ENCODE peak calls at places on chromosomes 3 and 15, in eight cellular contexts. Q, O, L, Y, T, W, Z and K are unnamed samples.

GRCh38 chr3:10392906-10393461 is 72.1 kb upstream of the SEC13 start:
- DNase-seq in T (no peak), L (no peak), W (no peak), O (no peak), Q (no peak), Z (no peak), Y (no peak), K (no peak)

GRCh38 chr3:39126532-39127071 is 19.1 kb downstream of the TTC21A start:
- DNase-seq in O (no peak), Q (peak), W (peak), Z (no peak), Y (peak), L (no peak), T (peak), K (peak)

GRCh38 chr15:26355671-26356070 is 417.2 kb downstream of the GABRB3 start:
- DNase-seq in Q (no peak), W (no peak), T (no peak), Z (no peak), L (no peak), Y (no peak), O (no peak), K (no peak)

GRCh38 chr3:160956785-160957184 is 148.4 kb downstream of the B3GALNT1 start:
- DNase-seq in Z (no peak), W (peak), Q (peak), L (no peak), O (no peak), T (peak), Y (no peak), K (no peak)

GRCh38 chr15:31365655-31366127 is 39.1 kb downstream of the KLF13 start:
- DNase-seq in Z (peak), O (peak), T (peak), Y (no peak), L (peak), Q (peak), W (peak), K (peak)

GRCh38 chr15:72861511-72861910 is 78.0 kb upstream of the ADPGK start:
- DNase-seq in O (no peak), Z (no peak), Q (no peak), W (no peak), Y (no peak), L (no peak), T (no peak), K (no peak)

GRCh38 chr3:44160818-44161217 is 80.9 kb upstream of the TOPAZ1 start:
- DNase-seq in O (no peak), Y (no peak), L (no peak), Z (no peak), Q (no peak), W (no peak), T (no peak), K (no peak)

GRCh38 chr3:188979669-188980311 is 192.0 kb upstream of the TPRG1 start:
- DNase-seq in Y (no peak), W (no peak), Q (no peak), L (no peak), T (no peak), Z (no peak), O (no peak), K (no peak)

GRCh38 chr3:135927170-135927569 is 38.4 kb upstream of the PPP2R3A start:
- DNase-seq in Z (no peak), L (no peak), Y (no peak), O (no peak), T (no peak), Q (no peak), W (peak), K (no peak)

GRCh38 chr3:37920156-37920686 is 58.5 kb downstream of the CTDSPL start:
- DNase-seq in O (no peak), W (no peak), T (no peak), Z (no peak), Y (no peak), L (no peak), Q (no peak), K (no peak)

GRCh38 chr15:75367406-75367912 is 948 bp downstream of the MAN2C1 start:
- DNase-seq in Y (no peak), Z (no peak), Q (no peak), L (no peak), W (no peak), T (no peak), O (no peak), K (no peak)

GRCh38 chr3:47406762-47407149 is 25.9 kb downstream of the PTPN23 start:
- DNase-seq in O (no peak), L (no peak), Q (no peak), Z (no peak), Y (no peak), W (no peak), T (no peak), K (no peak)

GRCh38 chr3:17307482-17307881 is 422.7 kb downstream of the PLCL2 start:
- DNase-seq in Z (no peak), L (no peak), Q (no peak), Y (peak), O (no peak), W (no peak), T (no peak), K (no peak)

GRCh38 chr3:30188713-30189112 is 417.7 kb upstream of the TGFBR2 start:
- DNase-seq in Z (no peak), Q (no peak), W (peak), Y (no peak), O (no peak), T (peak), L (no peak), K (no peak)

GRCh38 chr15:51375966-51376640 is 34.6 kb downstream of the GLDN start:
- DNase-seq in Q (no peak), L (no peak), T (peak), W (peak), O (no peak), Y (no peak), Z (no peak), K (no peak)

GRCh38 chr3:153396581-153396980 is 234.6 kb downstream of the RAP2B start:
- DNase-seq in Q (peak), W (no peak), Y (no peak), L (no peak), O (no peak), T (no peak), Z (no peak), K (peak)

GRCh38 chr3:134054881-134055280 is 25.2 kb upstream of the SLCO2A1 start:
- DNase-seq in Z (no peak), W (no peak), L (no peak), O (no peak), T (no peak), Y (no peak), Q (no peak), K (no peak)

GRCh38 chr3:56792201-56792600 is 9.5 kb downstream of the ARHGEF3 start:
- DNase-seq in Z (no peak), Y (no peak), O (no peak), W (no peak), Q (no peak), L (no peak), T (no peak), K (no peak)

GRCh38 chr15:30827625-30828303 is 76.0 kb upstream of the FAN1 start:
- DNase-seq in Z (no peak), Q (no peak), O (no peak), T (no peak), Y (no peak), W (no peak), L (no peak), K (no peak)

GRCh38 chr15:83164409-83165404 is 42.9 kb downstream of the HDGFL3 start:
- DNase-seq in W (peak), T (no peak), O (no peak), L (no peak), Z (no peak), Q (peak), Y (no peak), K (no peak)

GRCh38 chr15:73650387-73651126 is 17.4 kb upstream of the NPTN start:
- DNase-seq in O (no peak), Y (no peak), Z (no peak), W (peak), Q (peak), L (no peak), T (no peak), K (no peak)

GRCh38 chr3:127396473-127396872 is 108.6 kb upstream of the PRR20G start:
- DNase-seq in Z (no peak), O (no peak), L (no peak), Y (no peak), T (no peak), Q (no peak), W (no peak), K (no peak)

GRCh38 chr3:123282461-123282860 is 80.7 kb downstream of the SEC22A start:
- DNase-seq in T (no peak), W (no peak), Q (no peak), Z (no peak), L (no peak), Y (no peak), O (no peak), K (no peak)